ENCODE peak calls at places on chromosome X, in six cellular contexts. M is GM23248, A is pancreas, Z is psoas muscle, X is dorsolateral prefrontal cortex, J is cardiac muscle cell. B is an unnamed sample.

GRCh38 chrX:148774276-148774675 is 273.9 kb downstream of the AFF2 start:
- DNase-seq in M (no peak), A (no peak), Z (no peak), X (no peak), J (no peak), B (no peak)

GRCh38 chrX:46547857-46548256 is 2.6 kb upstream of the ZNF674 start:
- DNase-seq in M (peak; percentile 78), A (no peak), Z (no peak), X (no peak), J (no peak), B (no peak)

GRCh38 chrX:96685205-96686099 is 810 bp downstream of the DIAPH2 start:
- DNase-seq in M (peak; percentile 72), A (peak; percentile 19), Z (peak; percentile 37), X (peak; percentile 38), J (peak; percentile 32), B (peak; percentile 47)

GRCh38 chrX:3280706-3281105 is 65.7 kb downstream of the MXRA5 start:
- DNase-seq in M (no peak), A (no peak), Z (no peak), X (no peak), J (no peak), B (no peak)

GRCh38 chrX:71998836-71999509 is 88.3 kb downstream of the NHSL2 start:
- DNase-seq in M (peak; percentile 51), A (no peak), Z (no peak), X (no peak), J (peak; percentile 37), B (no peak)

GRCh38 chrX:281166-281999 is at the start of gene PLCXD1:
- DNase-seq in M (peak; percentile 28), A (no peak), Z (no peak), X (no peak), J (peak; percentile 73), B (peak; percentile 33)

GRCh38 chrX:19743386-19743785 is 144.0 kb downstream of the SH3KBP1 start:
- DNase-seq in M (no peak), A (no peak), Z (no peak), X (no peak), J (no peak), B (no peak)

GRCh38 chrX:32045149-32045548 is 973.3 kb upstream of the FTHL17 start:
- DNase-seq in M (no peak), A (no peak), Z (no peak), X (no peak), J (no peak), B (no peak)

GRCh38 chrX:65813245-65813644 is 145.8 kb downstream of the MSN start:
- DNase-seq in M (no peak), A (no peak), Z (no peak), X (no peak), J (no peak), B (no peak)

GRCh38 chrX:134782796-134783195 is 124.5 kb upstream of the PLAC1 start:
- DNase-seq in M (peak; percentile 64), A (no peak), Z (no peak), X (no peak), J (peak; percentile 58), B (no peak)

DNA sequence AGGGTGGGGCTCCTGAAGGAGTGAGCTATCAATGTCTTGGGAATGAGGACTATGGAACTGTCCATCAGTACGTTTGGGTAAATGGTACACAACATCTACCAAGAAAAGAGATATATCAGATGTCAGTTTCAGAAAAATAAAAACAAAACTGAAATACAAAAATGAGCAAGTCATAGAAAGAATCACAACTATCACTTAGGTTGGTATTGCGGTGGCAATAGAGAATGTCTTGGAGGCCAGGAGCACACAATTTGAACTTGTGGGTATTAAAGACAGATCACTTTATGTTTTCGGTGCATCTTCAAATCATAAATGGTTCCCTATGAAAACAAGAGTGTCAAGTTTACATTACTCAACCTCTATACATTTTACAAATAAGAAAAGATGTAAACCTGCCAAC is 176.8 kb downstream of the CHM start:
- DNase-seq in M (no peak), A (no peak), Z (no peak), X (no peak), J (no peak), B (no peak)
- H3K27me3 ChIP-seq in M (no peaks in the 10 kb centered on the region), A (no peaks in the 10 kb centered on the region), Z (no peaks in the 10 kb centered on the region), X (no peaks in the 10 kb centered on the region), J (no peaks in the 10 kb centered on the region), B (no peaks in the 10 kb centered on the region)

DNA sequence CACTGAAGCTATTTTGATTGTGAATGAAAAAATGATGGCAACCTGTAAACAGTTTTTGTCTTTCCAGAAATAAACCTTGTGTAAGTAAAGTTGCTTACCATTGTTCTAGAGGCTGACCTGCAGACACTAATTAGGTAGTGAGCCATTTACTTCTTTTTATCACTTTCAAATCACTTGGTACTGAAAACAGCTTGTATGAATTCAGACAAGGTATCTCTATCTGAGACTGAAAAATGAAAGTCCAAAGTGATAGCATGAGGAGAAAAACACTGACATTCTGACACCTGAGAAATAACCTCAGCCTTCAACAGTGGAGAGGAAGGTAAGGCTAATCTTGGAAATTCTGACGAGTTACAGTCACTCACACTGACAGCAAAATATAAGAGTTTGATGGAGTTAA is 238.8 kb downstream of the GPC3 start:
- DNase-seq in M (no peak), A (no peak), Z (no peak), X (no peak), J (no peak), B (no peak)
- H3K27me3 ChIP-seq in M (no peaks in the 10 kb centered on the region), A (no peaks in the 10 kb centered on the region), Z (no peaks in the 10 kb centered on the region), X (no peaks in the 10 kb centered on the region), J (no peaks in the 10 kb centered on the region), B (no peaks in the 10 kb centered on the region)

DNA sequence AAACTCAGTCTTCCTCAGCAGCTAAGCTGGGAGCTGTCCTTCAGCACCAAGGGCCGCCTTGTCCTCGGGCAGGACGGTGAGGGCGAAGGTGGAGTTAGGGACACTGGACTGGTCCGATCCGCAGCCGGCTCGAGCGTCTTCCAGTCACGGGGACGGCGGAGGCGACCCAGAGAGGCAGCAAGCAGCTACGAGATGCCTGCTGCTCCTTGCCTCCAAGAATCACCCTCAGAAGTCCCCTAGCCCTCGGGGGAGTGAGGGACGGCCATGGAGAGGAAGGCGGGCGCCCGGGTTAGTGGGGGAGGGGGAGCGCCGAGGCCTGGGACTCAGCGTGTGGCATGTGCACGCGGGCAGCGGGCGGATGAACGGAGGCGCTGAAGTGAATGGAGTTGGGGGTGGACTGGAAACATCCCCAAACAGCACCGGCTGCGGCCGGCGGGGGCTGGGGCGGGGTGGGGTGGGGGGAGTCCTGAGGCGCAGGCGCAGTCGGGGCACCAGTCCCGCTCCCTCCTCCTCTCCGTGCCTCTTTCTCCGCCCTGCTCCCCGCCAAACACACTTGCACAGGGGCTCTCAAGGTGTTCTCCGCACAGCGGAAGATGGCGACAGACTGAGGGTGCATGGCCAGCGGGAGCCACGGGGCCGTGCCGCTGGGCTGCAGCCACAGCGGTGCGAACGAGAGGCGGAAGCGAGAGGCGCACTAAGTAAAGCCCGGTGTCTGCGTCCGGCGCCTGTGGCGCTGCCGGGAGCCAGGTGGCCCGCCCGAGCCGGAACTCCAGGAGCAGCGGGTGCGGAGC is at the start of gene NALF2:
- DNase-seq in M (peak; percentile 60), A (peak; percentile 63), Z (peak; percentile 56), X (no peak), J (peak; percentile 81), B (no peak)
- H3K27me3 ChIP-seq in M (no peaks in the 10 kb centered on the region), A (no peaks in the 10 kb centered on the region), Z (no peaks in the 10 kb centered on the region), X (peaks cover 7% of the 10 kb centered on the region), J (peaks cover 33% of the 10 kb centered on the region), B (peaks cover 20% of the 10 kb centered on the region)

DNA sequence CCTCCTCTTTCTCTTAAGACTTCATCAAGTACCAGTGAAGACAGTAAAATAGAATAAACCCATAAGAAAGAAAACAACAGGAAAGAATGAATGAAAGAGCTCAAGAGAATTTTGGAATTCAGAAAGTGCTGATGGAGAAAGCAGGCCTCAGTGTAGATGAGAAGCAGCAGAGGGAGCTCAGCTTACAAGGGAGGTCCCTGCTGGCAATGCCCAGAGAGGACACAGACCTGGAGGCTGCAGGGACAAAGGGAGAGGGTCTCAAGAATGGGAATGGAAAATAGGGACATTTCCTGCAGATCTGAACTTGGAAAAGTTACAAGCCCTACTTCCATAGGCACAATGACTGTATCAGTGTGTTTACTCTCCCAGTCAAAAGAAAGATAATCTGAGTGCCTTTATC is 64.5 kb upstream of the MAGEA10 start:
- DNase-seq in M (no peak), A (no peak), Z (no peak), X (no peak), J (no peak), B (no peak)
- H3K27me3 ChIP-seq in M (no peaks in the 10 kb centered on the region), A (peaks cover 6% of the 10 kb centered on the region), Z (no peaks in the 10 kb centered on the region), X (no peaks in the 10 kb centered on the region), J (no peaks in the 10 kb centered on the region), B (no peaks in the 10 kb centered on the region)

DNA sequence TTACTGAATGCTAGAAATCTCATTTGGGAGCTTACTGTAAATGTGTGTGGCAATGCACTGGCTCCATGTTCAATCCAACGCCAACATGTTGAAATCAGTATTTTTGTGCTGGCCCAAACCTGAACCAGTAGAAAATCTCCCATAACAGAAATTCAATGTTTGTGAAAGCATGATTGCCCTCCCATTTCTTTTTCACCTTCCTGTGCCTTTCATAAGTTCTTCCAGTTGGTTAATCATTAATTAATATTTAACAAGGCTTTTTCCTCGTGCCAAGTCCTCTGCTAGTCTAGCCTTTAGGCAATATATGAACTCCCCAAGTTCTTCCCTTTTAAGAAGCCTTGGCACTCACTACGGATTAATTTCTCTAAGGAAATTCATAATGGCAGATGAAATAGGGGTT is 1.3 kb upstream of the PLS3 start:
- DNase-seq in M (no peak), A (no peak), Z (no peak), X (no peak), J (no peak), B (no peak)
- H3K27me3 ChIP-seq in M (no peaks in the 10 kb centered on the region), A (no peaks in the 10 kb centered on the region), Z (no peaks in the 10 kb centered on the region), X (no peaks in the 10 kb centered on the region), J (no peaks in the 10 kb centered on the region), B (peaks cover 41% of the 10 kb centered on the region)

GRCh38 chrX:155682834-155683233 is 70.1 kb upstream of the TMLHE start:
- DNase-seq in M (no peak), A (no peak), Z (no peak), X (no peak), J (no peak), B (no peak)

GRCh38 chrX:155679715-155680114 is 67.0 kb upstream of the TMLHE start:
- DNase-seq in M (no peak), A (no peak), Z (no peak), X (no peak), J (no peak), B (no peak)
- H3K27me3 ChIP-seq in M (no peaks in the 10 kb centered on the region), A (no peaks in the 10 kb centered on the region), Z (no peaks in the 10 kb centered on the region), X (no peaks in the 10 kb centered on the region), J (no peaks in the 10 kb centered on the region), B (no peaks in the 10 kb centered on the region)

GRCh38 chrX:25069209-25069608 is 53.4 kb upstream of the ARX start:
- DNase-seq in M (no peak), A (no peak), Z (no peak), X (no peak), J (no peak), B (no peak)
- H3K27me3 ChIP-seq in M (no peaks in the 10 kb centered on the region), A (no peaks in the 10 kb centered on the region), Z (no peaks in the 10 kb centered on the region), X (no peaks in the 10 kb centered on the region), J (no peaks in the 10 kb centered on the region), B (no peaks in the 10 kb centered on the region)